ENCODE peak calls at places on chromosome 19, in nine cellular contexts. S, V, H, R, T, I, U, O and F are unnamed samples. For H3K4me1, the result is how much of the 10 kb centered on the place peaks cover.

GRCh38 chr19:14354445-14354844 is 26.8 kb upstream of the ADGRE5 start:
- DNase-seq in H (no peak), O (no peak), S (no peak), V (no peak), R (no peak), I (no peak), T (no peak), U (no peak), F (no peak)

GRCh38 chr19:15170345-15170744 is 30.4 kb downstream of the NOTCH3 start:
- DNase-seq in V (no peak), H (no peak), O (no peak), S (no peak), R (no peak), I (no peak), U (no peak), T (no peak), F (no peak)

GRCh38 chr19:3512562-3512961 is 6.5 kb downstream of the FZR1 start:
- DNase-seq in R (no peak), S (no peak), T (no peak), H (no peak), U (no peak), O (no peak), V (peak), I (no peak), F (no peak)

GRCh38 chr19:29525901-29526729 is at the start of gene VSTM2B:
- DNase-seq in I (no peak), U (no peak), S (no peak), V (no peak), T (no peak), R (no peak), H (no peak), O (no peak), F (no peak)

GRCh38 chr19:892243-892996 is 567 bp downstream of the MED16 start:
- DNase-seq in S (no peak), O (no peak), U (no peak), I (no peak), V (no peak), T (no peak), H (no peak), R (peak), F (peak)

GRCh38 chr19:1074512-1075283 is 7.7 kb downstream of the ARHGAP45 start:
- DNase-seq in H (peak), R (peak), V (peak), T (no peak), O (no peak), S (peak), U (peak), I (no peak), F (no peak)

GRCh38 chr19:42153606-42154405 is 21.6 kb upstream of the POU2F2 start:
- DNase-seq in O (no peak), H (no peak), U (no peak), R (no peak), T (no peak), I (no peak), S (no peak), V (no peak), F (no peak)

GRCh38 chr19:33796164-33797100 is at the start of gene KCTD15:
- DNase-seq in H (peak), V (no peak), R (no peak), S (no peak), I (no peak), T (peak), O (peak), U (peak), F (peak)

GRCh38 chr19:50159078-50159477 is 4.0 kb downstream of the IZUMO2 start:
- DNase-seq in I (no peak), S (no peak), U (no peak), T (no peak), V (no peak), O (no peak), R (no peak), H (no peak), F (no peak)

GRCh38 chr19:54030895-54031586 is 32.7 kb downstream of the VSTM1 start:
- DNase-seq in I (no peak), H (no peak), R (no peak), U (no peak), V (no peak), T (no peak), S (no peak), O (peak), F (no peak)

GRCh38 chr19:1754651-1755466 is 1.6 kb downstream of the ONECUT3 start:
- DNase-seq in O (no peak), V (no peak), H (no peak), U (no peak), T (no peak), R (no peak), S (no peak), I (no peak), F (no peak)

GRCh38 chr19:50673118-50673517 is 23.9 kb downstream of the C19orf81 start:
- DNase-seq in O (no peak), V (no peak), I (no peak), H (no peak), U (no peak), R (no peak), T (no peak), S (no peak), F (no peak)

GRCh38 chr19:38033658-38034150 is 126.7 kb downstream of the SIPA1L3 start:
- DNase-seq in I (no peak), O (no peak), S (no peak), R (no peak), V (no peak), U (no peak), H (no peak), T (no peak), F (no peak)

GRCh38 chr19:16883518-16883917 is 5.3 kb upstream of the F2RL3 start:
- DNase-seq in R (no peak), H (no peak), O (no peak), S (no peak), T (no peak), I (no peak), V (no peak), U (no peak), F (no peak)
- H3K27ac ChIP-seq in R (no peak), H (no peak), O (no peak), S (no peak), T (no peak), I (no peak), V (no peak), U (no peak), F (no peak)

DNA sequence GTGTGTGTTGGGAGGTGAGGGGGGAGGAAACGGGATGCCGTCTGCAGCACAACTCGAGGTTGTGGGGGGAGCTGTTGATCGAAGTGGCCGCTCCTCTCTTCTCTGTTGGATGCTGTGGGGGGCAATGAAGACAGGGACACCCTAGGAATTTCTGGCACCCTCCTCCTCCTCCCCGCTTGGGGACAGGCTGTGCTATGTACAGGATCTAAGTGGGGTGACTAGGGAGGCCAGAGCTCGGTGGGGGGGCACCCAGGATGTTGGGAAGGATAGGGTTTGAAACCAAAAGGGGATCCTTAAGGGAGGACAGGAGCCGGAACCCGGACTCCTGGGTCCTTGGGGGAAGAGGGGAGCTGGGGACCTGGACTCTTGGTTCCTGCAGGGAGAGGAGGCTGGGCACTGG is 2.0 kb downstream of the GRIN2D start:
- DNase-seq in U (no peak), O (no peak), H (no peak), S (no peak), V (no peak), I (no peak), T (no peak), R (no peak), F (no peak)
- H3K4me1 ChIP-seq in U (under half), O (under half), H (under half), S (half or more), V (under half), I (under half), T (under half), R (under half), F (under half)

DNA sequence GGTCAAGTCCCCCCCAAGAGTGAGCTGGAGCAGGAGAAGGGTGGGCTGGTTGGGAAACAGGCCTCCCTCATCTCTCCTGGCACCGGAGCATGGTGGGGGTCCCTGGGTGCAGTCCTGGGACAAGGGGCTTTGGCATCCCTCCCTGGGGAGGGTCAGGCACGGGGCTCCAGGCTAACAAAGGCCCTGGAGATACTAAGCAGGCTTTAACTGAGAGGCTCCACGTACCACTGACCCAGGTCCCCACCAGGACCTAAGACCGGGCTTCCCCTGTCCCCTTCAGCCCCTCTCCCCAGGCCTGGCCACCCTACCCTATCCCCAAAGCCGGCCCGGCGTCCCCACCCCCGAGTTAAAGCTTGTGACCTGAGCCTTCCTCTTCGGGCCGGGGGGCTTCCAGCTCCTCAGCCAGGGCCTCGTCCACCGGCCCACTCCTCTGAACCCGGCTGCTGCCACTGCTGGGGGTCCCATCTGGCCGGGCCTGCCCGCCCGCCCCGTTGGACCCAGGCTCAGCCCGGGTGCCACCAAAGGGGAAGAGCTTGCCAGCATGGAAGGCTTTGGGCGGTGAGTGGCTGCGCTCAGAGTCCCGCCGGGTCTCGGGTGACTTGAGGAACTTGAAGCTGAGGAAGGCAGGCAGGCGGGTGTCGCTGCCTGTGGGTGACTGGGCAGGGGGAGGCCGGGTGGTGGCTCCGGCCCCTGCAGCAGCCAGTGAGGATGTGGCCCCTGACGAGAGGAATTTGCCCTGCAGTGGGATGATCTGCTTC is 10.1 kb downstream of the ANO8 start:
- DNase-seq in O (no peak), S (no peak), T (no peak), V (no peak), U (no peak), R (no peak), H (no peak), I (no peak), F (no peak)
- H3K27ac ChIP-seq in O (no peak), S (no peak), T (no peak), V (no peak), U (no peak), R (no peak), H (no peak), I (peak), F (no peak)

GRCh38 chr19:47099576-47100050 is 14.0 kb downstream of the ZC3H4 start:
- DNase-seq in H (no peak), O (no peak), V (no peak), R (no peak), T (no peak), U (no peak), I (no peak), S (no peak), F (no peak)
- H3K4me1 ChIP-seq in H (half or more), O (under half), V (under half), R (under half), T (under half), U (half or more), I (under half), S (under half), F (under half)

GRCh38 chr19:48121066-48121465 is 10.4 kb upstream of the PLA2G4C start:
- DNase-seq in H (no peak), I (no peak), U (no peak), T (no peak), R (no peak), O (no peak), V (no peak), S (no peak), F (no peak)

GRCh38 chr19:48123907-48124675 is 13.5 kb upstream of the PLA2G4C start:
- DNase-seq in O (no peak), S (no peak), T (no peak), H (no peak), I (no peak), V (no peak), U (no peak), R (peak), F (no peak)

GRCh38 chr19:48122421-48122820 is 11.8 kb upstream of the PLA2G4C start:
- DNase-seq in S (no peak), I (no peak), H (no peak), R (no peak), V (no peak), U (no peak), O (no peak), T (no peak), F (no peak)

GRCh38 chr19:48120505-48120904 is 9.9 kb upstream of the PLA2G4C start:
- DNase-seq in T (no peak), I (no peak), R (no peak), O (no peak), V (no peak), S (no peak), H (no peak), U (no peak), F (no peak)

GRCh38 chr19:48121909-48122371 is 11.3 kb upstream of the PLA2G4C start:
- DNase-seq in S (no peak), U (no peak), V (no peak), R (no peak), H (no peak), T (no peak), I (no peak), O (no peak), F (no peak)
- H3K27ac ChIP-seq in S (no peak), U (no peak), V (no peak), R (no peak), H (no peak), T (peak), I (no peak), O (no peak), F (no peak)

DNA sequence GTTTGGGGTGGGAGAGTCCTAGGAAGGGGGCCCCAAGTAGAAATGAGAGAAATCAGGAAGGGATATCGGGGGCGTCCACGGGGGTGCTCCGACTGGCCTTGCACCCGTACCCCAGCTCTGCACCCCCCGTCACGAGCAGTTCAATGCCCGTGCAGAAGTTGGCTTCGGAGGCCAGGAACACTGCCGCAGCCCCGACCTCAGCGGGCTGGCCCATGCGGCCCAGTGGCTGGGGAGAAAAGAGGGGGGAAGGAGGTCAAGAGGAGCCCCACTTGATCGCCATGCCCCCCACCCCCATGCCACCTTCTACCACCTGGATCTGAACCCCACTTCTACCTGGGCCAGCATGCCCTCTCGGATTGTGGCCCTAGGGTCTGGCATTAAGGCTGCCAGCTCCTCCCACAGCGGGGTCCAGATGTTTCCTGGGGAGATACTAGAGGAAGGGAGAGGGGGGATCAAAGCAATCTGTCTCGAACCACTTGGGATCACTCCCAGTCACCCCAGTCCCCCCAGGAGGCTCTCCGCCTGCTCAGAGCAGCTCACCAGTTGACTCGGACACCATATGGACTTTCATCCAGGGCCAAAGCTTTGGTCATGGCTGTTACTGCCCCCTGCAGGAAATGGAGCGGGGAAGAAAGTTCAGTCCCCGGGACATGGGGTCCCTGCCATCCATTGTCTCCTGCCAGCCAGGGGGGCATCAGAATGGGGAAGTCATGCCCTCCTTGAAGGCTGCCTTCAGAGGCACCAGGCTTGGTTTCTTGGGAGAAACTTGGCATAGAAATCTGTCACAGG is 2.5 kb upstream of the BCAT2 start:
- DNase-seq in R (peak), O (no peak), H (no peak), V (no peak), I (no peak), U (no peak), T (no peak), S (no peak), F (no peak)
- H3K4me1 ChIP-seq in R (under half), O (under half), H (half or more), V (under half), I (under half), U (under half), T (under half), S (under half), F (under half)

GRCh38 chr19:5809469-5809868 is 4.6 kb downstream of the NRTN start:
- DNase-seq in O (no peak), U (no peak), R (no peak), I (no peak), S (no peak), T (no peak), H (no peak), V (no peak), F (no peak)
- H3K27ac ChIP-seq in O (no peak), U (no peak), R (no peak), I (no peak), S (no peak), T (no peak), H (no peak), V (no peak), F (no peak)

GRCh38 chr19:10751109-10751972 is 33.5 kb downstream of the DNM2 start:
- DNase-seq in U (peak), R (peak), H (peak), O (no peak), T (no peak), I (no peak), S (no peak), V (no peak), F (no peak)
- H3K4me1 ChIP-seq in U (half or more), R (under half), H (half or more), O (under half), T (under half), I (under half), S (half or more), V (under half), F (under half)

DNA sequence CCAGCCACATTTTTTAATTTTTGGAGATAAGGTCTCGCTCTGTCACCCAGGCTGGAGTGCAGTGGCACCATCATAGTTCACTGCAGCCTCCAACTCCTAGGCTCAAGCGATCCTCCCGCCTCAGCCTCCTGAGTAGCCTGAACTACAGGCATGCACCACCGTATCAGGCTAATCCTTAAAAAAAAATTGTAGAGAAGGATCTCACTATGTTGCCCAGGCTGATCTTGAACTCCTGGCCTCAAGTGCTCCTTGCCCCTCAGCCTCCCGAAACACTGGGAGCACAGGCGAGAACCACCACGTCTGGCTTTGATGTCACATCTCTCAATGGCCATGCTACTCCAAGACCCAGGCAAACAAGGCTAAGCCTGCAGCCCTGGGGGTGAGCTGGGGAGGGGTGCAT is 21.2 kb downstream of the PRKCSH start:
- DNase-seq in R (no peak), T (no peak), S (no peak), O (no peak), I (no peak), H (no peak), U (no peak), V (no peak), F (no peak)
- H3K27ac ChIP-seq in R (no peak), T (no peak), S (no peak), O (no peak), I (no peak), H (no peak), U (no peak), V (no peak), F (no peak)